ENCODE peak calls at places on chromosomes 2 and 18, in four cellular contexts. O, R, S and K are unnamed samples.

GRCh38 chr18:79849328-79850207 is 51.8 kb downstream of the KCNG2 start:
- DNase-seq in O (no peak), R (no peak), S (no peak), K (no peak)

GRCh38 chr2:86487062-86487461 is 45.9 kb downstream of the KDM3A start:
- DNase-seq in O (no peak), R (no peak), S (no peak), K (no peak)

GRCh38 chr2:219245899-219246230 is 586 bp downstream of the STK16 start:
- DNase-seq in O (no peak), R (no peak), S (no peak), K (peak)

GRCh38 chr2:123808243-123808642 is 216.8 kb upstream of the CNTNAP5 start:
- DNase-seq in O (no peak), R (no peak), S (no peak), K (no peak)

GRCh38 chr2:241701155-241701404 is 759 bp upstream of the ING5 start:
- DNase-seq in O (no peak), R (peak), S (no peak), K (no peak)

GRCh38 chr2:188450740-188451480 is 159.2 kb downstream of the GULP1 start:
- DNase-seq in O (no peak), R (no peak), S (no peak), K (no peak)

GRCh38 chr2:153388246-153388645 is 90.3 kb downstream of the RPRM start:
- DNase-seq in O (no peak), R (no peak), S (no peak), K (no peak)

GRCh38 chr2:111164078-111164477 is 43.4 kb downstream of the BCL2L11 start:
- DNase-seq in O (no peak), R (no peak), S (no peak), K (no peak)

GRCh38 chr2:54728669-54729120 is 5.2 kb downstream of the EML6 start:
- DNase-seq in O (peak), R (no peak), S (peak), K (no peak)

GRCh38 chr2:206045251-206045650 is 40.7 kb downstream of the INO80D start:
- DNase-seq in O (no peak), R (no peak), S (no peak), K (no peak)

GRCh38 chr2:72931280-72931910 is 14.1 kb downstream of the EMX1 start:
- DNase-seq in O (no peak), R (no peak), S (no peak), K (no peak)

GRCh38 chr2:35125871-35126270 is 1229.7 kb upstream of the CRIM1 start:
- DNase-seq in O (no peak), R (no peak), S (no peak), K (no peak)

GRCh38 chr2:59276033-59276432 is 1034.9 kb upstream of the FANCL start:
- DNase-seq in O (no peak), R (no peak), S (no peak), K (peak)

GRCh38 chr2:73489053-73489452 is 103.4 kb downstream of the ALMS1 start:
- DNase-seq in O (no peak), R (peak), S (no peak), K (peak)

GRCh38 chr2:65417509-65418085 is 14.8 kb downstream of the SPRED2 start:
- DNase-seq in O (no peak), R (no peak), S (no peak), K (no peak)

GRCh38 chr2:42261531-42262195 is 92.5 kb downstream of the EML4 start:
- DNase-seq in O (no peak), R (no peak), S (no peak), K (no peak)

GRCh38 chr2:46210063-46210462 is 87.1 kb upstream of the EPAS1 start:
- DNase-seq in O (peak), R (no peak), S (no peak), K (no peak)

GRCh38 chr2:226699321-226699720 is 100.3 kb downstream of the IRS1 start:
- DNase-seq in O (no peak), R (no peak), S (no peak), K (peak)

GRCh38 chr18:659597-659996 is 2.1 kb downstream of the TYMS start:
- DNase-seq in O (no peak), R (no peak), S (no peak), K (no peak)

GRCh38 chr18:657998-658946 is 819 bp downstream of the TYMS start:
- DNase-seq in O (peak), R (peak), S (peak), K (peak)

GRCh38 chr18:666177-666576 is 8.7 kb downstream of the TYMS start:
- DNase-seq in O (no peak), R (no peak), S (no peak), K (peak)

GRCh38 chr18:658947-659533 is 1.6 kb downstream of the TYMS start:
- DNase-seq in O (no peak), R (no peak), S (no peak), K (no peak)

DNA sequence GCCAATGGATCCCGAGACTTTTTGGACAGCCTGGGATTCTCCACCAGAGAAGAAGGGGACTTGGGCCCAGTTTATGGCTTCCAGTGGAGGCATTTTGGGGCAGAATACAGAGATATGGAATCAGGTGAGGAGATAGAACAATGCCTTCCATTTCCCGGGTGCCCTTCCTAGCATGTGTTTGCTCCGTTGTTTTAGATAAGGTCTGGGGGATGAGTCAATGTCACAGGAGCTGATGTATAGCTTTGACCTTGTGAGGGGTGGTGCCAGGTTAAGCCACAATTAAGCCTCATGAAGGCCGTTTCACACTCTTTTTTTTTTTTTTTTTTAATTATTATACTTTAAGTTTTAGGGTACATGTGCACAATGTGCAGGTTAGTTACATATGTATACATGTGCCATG is 4.7 kb downstream of the TYMS start:
- DNase-seq in O (no peak), R (no peak), S (no peak), K (no peak)
- TF ChIP-seq CTCF in O (no peak), R (no peak), S (no peak), K (no peak)

GRCh38 chr2:178923546-178923945 is 116.3 kb upstream of the TTN start:
- DNase-seq in O (no peak), R (no peak), S (no peak), K (no peak)

GRCh38 chr2:178920916-178921513 is 113.8 kb upstream of the TTN start:
- DNase-seq in O (no peak), R (no peak), S (no peak), K (no peak)

GRCh38 chr2:178927173-178927572 is 120.0 kb upstream of the TTN start:
- DNase-seq in O (no peak), R (no peak), S (no peak), K (no peak)

GRCh38 chr2:178928077-178928476 is 120.9 kb upstream of the TTN start:
- DNase-seq in O (no peak), R (peak), S (no peak), K (no peak)

GRCh38 chr2:178924817-178925216 is 117.6 kb upstream of the TTN start:
- DNase-seq in O (no peak), R (no peak), S (no peak), K (no peak)
- TF ChIP-seq MAX in O (no peak), R (no peak), S (no peak), K (no peak)

GRCh38 chr2:135528006-135528405 is 3.0 kb downstream of the ZRANB3 start:
- DNase-seq in O (no peak), R (no peak), S (no peak), K (no peak)

GRCh38 chr2:135530313-135531230 is at the start of gene ZRANB3:
- DNase-seq in O (peak), R (peak), S (peak), K (peak)

GRCh38 chr2:135531231-135532197 is at the start of gene R3HDM1:
- DNase-seq in O (peak), R (peak), S (peak), K (peak)

GRCh38 chr2:135525786-135526185 is 5.2 kb downstream of the ZRANB3 start:
- DNase-seq in O (no peak), R (peak), S (no peak), K (no peak)
- TF ChIP-seq MYC in O (no peak), R (no peak), S (no peak), K (no peak)

DNA sequence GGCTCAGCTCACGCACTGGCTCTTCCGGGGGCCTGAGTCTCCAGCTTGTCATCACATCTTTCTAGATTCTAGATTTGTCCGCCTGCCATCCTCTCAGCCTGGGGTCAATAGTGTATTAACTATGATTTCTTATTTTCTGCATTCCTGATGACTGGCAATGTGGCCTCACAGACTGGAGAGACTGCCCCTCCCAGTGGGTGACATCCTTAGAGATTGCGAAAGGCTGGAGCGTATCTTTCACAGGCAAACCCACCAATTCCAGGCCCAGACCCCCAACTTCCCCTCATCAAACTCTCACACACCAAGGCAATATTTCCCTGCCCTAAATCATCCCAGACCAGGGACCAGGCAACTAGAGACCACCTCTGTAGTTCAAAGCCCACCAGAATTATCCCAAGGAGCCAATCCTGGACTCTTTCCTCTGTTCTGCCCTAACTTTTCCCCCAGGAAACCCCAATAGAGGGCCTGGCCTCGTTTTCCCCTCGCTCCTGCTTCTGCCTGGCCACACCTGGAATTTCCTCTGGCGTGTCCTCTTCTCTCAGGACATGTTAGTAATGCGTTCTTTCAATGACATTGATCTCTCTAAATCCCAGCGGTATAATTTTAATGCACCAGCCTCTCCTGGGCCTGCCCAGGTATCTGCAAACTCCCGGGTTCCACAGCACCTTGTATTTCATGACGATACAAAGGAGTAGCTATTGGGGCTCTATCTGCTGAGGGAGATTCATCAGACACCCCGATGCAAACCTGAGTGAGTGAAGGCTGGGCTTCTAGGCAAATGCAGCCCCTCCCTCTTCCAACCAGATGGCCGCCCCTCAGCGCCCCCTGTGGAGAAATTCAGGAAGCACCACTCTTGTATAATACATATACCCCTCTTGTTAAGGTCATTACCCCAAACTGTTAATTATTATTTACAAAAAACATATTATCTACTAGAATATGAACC is 2.4 kb upstream of the KCNF1 start:
- DNase-seq in O (peak), R (no peak), S (peak), K (peak)
- TF ChIP-seq CTCF in O (peak), R (peak), S (peak), K (peak)

GRCh38 chr2:101737478-101738240 is 40.2 kb downstream of the MAP4K4 start:
- DNase-seq in O (no peak), R (no peak), S (peak), K (no peak)
- TF ChIP-seq MAX in O (no peak), R (no peak), S (no peak), K (no peak)

GRCh38 chr2:64405476-64406406 is 48.2 kb upstream of the LGALSL start:
- DNase-seq in O (peak), R (no peak), S (no peak), K (peak)

GRCh38 chr2:64403426-64403825 is 50.5 kb upstream of the LGALSL start:
- DNase-seq in O (no peak), R (no peak), S (no peak), K (no peak)

GRCh38 chr2:64402876-64403275 is 51.1 kb upstream of the LGALSL start:
- DNase-seq in O (peak), R (no peak), S (no peak), K (peak)

GRCh38 chr2:64404743-64405142 is 49.2 kb upstream of the LGALSL start:
- DNase-seq in O (no peak), R (no peak), S (no peak), K (no peak)

GRCh38 chr2:64404002-64404731 is 49.8 kb upstream of the LGALSL start:
- DNase-seq in O (peak), R (no peak), S (no peak), K (peak)
- TF ChIP-seq MYC in O (no peak), R (no peak), S (no peak), K (no peak)

GRCh38 chr2:70190086-70190412 is 770 bp downstream of the C2orf42 start:
- DNase-seq in O (no peak), R (no peak), S (no peak), K (peak)

GRCh38 chr2:70191244-70191735 is 471 bp upstream of the C2orf42 start:
- DNase-seq in O (no peak), R (no peak), S (no peak), K (no peak)

GRCh38 chr2:70192516-70192915 is 1.7 kb upstream of the C2orf42 start:
- DNase-seq in O (no peak), R (no peak), S (no peak), K (no peak)

GRCh38 chr2:70188460-70188859 is 2.4 kb downstream of the C2orf42 start:
- DNase-seq in O (no peak), R (no peak), S (peak), K (peak)

DNA sequence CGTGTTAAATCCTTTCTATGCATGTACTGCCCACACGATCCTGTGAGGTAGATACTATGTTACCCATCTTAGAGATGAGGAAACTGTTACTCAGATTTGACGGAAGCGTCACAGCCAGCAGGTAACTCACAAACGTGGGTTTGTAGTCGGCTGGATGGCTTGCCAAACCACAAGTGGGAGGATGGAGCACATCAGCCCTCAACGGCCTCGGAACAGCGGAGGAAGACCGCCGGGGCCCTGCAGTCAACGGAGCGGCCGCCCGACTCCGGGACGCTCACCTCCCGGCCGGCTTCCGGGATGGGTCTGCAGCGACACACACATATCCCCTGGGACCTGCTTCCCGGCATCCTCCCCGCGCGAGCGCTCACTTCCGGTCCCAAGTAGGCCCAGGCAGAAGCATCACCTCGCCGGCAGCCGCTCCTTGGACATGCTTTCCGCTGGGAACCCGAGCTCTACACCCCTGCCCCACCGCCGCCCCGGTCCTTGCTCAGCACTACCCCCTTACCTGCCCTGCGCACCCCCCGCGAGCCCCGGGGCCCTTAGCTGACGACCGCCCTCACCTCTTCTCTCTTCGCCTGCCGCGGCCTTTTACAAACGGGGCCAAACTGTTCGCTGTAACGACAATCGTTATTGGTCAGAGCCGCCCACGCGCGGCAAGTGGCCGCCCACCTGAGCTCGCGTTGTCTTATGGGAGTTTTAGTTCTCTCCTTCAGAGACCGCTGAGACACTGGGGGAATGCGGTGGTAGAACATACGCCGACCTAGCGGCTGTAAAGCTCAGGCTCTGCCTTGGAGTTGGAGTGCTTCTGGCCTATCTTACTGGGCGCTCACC is at the start of gene C2orf42:
- DNase-seq in O (peak), R (peak), S (peak), K (peak)
- TF ChIP-seq CTCF in O (peak), R (peak), S (no peak), K (peak)

DNA sequence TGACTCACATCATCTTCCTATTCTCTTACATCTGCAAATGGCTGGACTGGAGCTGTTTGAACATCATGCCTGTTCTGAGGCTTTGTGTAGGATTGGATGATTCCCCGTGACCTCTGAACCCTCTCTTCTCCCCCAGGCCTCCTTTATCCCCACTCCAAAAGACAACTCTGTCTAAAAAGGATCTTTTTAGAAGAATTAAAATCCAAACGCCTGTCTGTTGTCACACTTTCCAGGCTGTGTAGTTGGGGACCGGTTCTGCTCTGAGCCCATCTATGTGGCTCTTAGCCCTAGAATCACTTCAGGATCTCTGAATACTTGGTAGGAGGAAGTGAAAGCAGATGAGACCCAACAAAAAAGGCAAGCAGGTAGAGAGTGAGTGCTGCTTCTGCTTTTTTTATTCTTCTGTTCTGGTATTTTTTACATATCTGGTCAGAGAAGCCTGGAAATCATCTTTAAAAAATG is 585 bp downstream of the SP140 start:
- DNase-seq in O (no peak), R (peak), S (no peak), K (peak)
- TF ChIP-seq MAX in O (no peak), R (no peak), S (no peak), K (no peak)